ENCODE peak calls at places on chromosome 17, in nine cellular contexts. O, V, A, I, W, M, D, S and T are unnamed samples.

GRCh38 chr17:41082565-41083136 is 1.3 kb upstream of the KRTAP4-7 start:
- DNase-seq in D (no peak), V (no peak), M (no peak), O (no peak), A (no peak), I (no peak), S (peak; percentile 82), W (no peak), T (no peak)

GRCh38 chr17:39461911-39462641 is 790 bp downstream of the CDK12 start:
- DNase-seq in W (no peak), O (peak; percentile 22), M (peak; percentile 5), S (no peak), D (no peak), I (peak; percentile 84), V (peak; percentile 21), A (no peak), T (no peak)

GRCh38 chr17:8109669-8110455 is 8.5 kb downstream of the ALOXE3 start:
- DNase-seq in W (peak; percentile 68), D (peak; percentile 93), O (peak; percentile 33), M (no peak), S (peak; percentile 74), V (peak; percentile 66), I (peak; percentile 84), A (peak; percentile 76), T (peak; percentile 67)

GRCh38 chr17:80362428-80363119 is 52.4 kb upstream of the ENDOV start:
- DNase-seq in O (peak; percentile 48), W (no peak), M (peak; percentile 12), S (no peak), V (no peak), D (peak; percentile 17), A (no peak), I (no peak), T (no peak)

GRCh38 chr17:42194133-42194899 is at the start of gene GHDC:
- DNase-seq in O (peak; percentile 88), D (peak; percentile 93), M (no peak), A (peak; percentile 67), I (peak; percentile 93), V (peak; percentile 87), W (peak; percentile 50), S (peak; percentile 79), T (peak; percentile 77)

GRCh38 chr17:79027925-79028491 is 4.0 kb downstream of the C1QTNF1 start:
- DNase-seq in D (no peak), V (no peak), I (peak; percentile 92), O (peak; percentile 27), W (no peak), A (no peak), M (no peak), S (no peak), T (no peak)

GRCh38 chr17:75064867-75065561 is 18.0 kb downstream of the KCTD2 start:
- DNase-seq in S (no peak), I (no peak), M (no peak), O (no peak), V (no peak), A (no peak), D (no peak), W (no peak), T (no peak)

GRCh38 chr17:47741793-47742145 is 8.7 kb downstream of the TBX21 start:
- DNase-seq in V (peak; percentile 65), W (no peak), D (no peak), I (no peak), O (no peak), S (no peak), A (no peak), M (no peak), T (no peak)

GRCh38 chr17:82020874-82021727 is 1.6 kb downstream of the CENPX start:
- DNase-seq in S (peak; percentile 76), I (peak; percentile 93), D (peak; percentile 84), V (peak; percentile 53), M (peak; percentile 18), W (no peak), A (no peak), O (peak; percentile 72), T (peak; percentile 20)